ENCODE peak calls at places on chromosomes 16 and 17, in five cellular contexts. C, S, Y, T and E are unnamed samples.

GRCh38 chr17:10156579-10157488 is 41.6 kb downstream of the GAS7 start:
- DNase-seq in C (no peak), S (no peak), Y (no peak), T (peak), E (peak)

GRCh38 chr17:64679710-64680216 is 17.7 kb upstream of the SMURF2 start:
- DNase-seq in C (no peak), S (no peak), Y (peak), T (no peak), E (peak)

GRCh38 chr16:86529160-86529559 is 18.8 kb downstream of the FOXF1 start:
- DNase-seq in C (no peak), S (no peak), Y (no peak), T (no peak), E (no peak)

GRCh38 chr17:64309021-64309420 is 46.0 kb upstream of the TEX2 start:
- DNase-seq in C (no peak), S (no peak), Y (no peak), T (no peak), E (no peak)

GRCh38 chr17:63270610-63271009 is 175.5 kb downstream of the CYB561 start:
- DNase-seq in C (no peak), S (no peak), Y (no peak), T (no peak), E (no peak)

GRCh38 chr16:51710186-51710585 is 559.1 kb upstream of the SALL1 start:
- DNase-seq in C (no peak), S (no peak), Y (no peak), T (no peak), E (no peak)

GRCh38 chr16:20675488-20676267 is 21.8 kb downstream of the ACSM1 start:
- DNase-seq in C (no peak), S (no peak), Y (peak), T (peak), E (no peak)

GRCh38 chr16:78277374-78277773 is 177.9 kb downstream of the WWOX start:
- DNase-seq in C (no peak), S (no peak), Y (no peak), T (no peak), E (no peak)

GRCh38 chr17:69406906-69407305 is 7.6 kb upstream of the MAP2K6 start:
- DNase-seq in C (no peak), S (no peak), Y (peak), T (no peak), E (no peak)

GRCh38 chr17:29114141-29114540 is 66.1 kb downstream of the MYO18A start:
- DNase-seq in C (no peak), S (no peak), Y (no peak), T (no peak), E (no peak)

GRCh38 chr16:2257726-2258125 is 6.3 kb upstream of the ECI1 start:
- DNase-seq in C (no peak), S (no peak), Y (no peak), T (no peak), E (no peak)

GRCh38 chr17:42855048-42855596 is 4.1 kb downstream of the AOC3 start:
- DNase-seq in C (no peak), S (no peak), Y (no peak), T (no peak), E (no peak)

GRCh38 chr17:29590261-29590978 is 972 bp upstream of the GIT1 start:
- DNase-seq in C (no peak), S (peak), Y (peak), T (peak), E (no peak)

GRCh38 chr17:19800571-19800970 is 52.5 kb upstream of the ALDH3A1 start:
- DNase-seq in C (no peak), S (peak), Y (no peak), T (no peak), E (no peak)

GRCh38 chr17:6531575-6531974 is 24.8 kb downstream of the PITPNM3 start:
- DNase-seq in C (no peak), S (no peak), Y (no peak), T (no peak), E (no peak)

GRCh38 chr17:74432484-74433391 is 850 bp downstream of the GPRC5C start:
- DNase-seq in C (no peak), S (no peak), Y (no peak), T (no peak), E (no peak)

GRCh38 chr16:6576646-6577045 is 756.0 kb upstream of the RBFOX1 start:
- DNase-seq in C (no peak), S (no peak), Y (no peak), T (no peak), E (no peak)

GRCh38 chr17:80279895-80280294 is 19.2 kb downstream of the RNF213 start:
- DNase-seq in C (no peak), S (no peak), Y (peak), T (peak), E (peak)

GRCh38 chr16:79895917-79896203 is 295.3 kb upstream of the MAF start:
- DNase-seq in C (no peak), S (no peak), Y (no peak), T (no peak), E (no peak)

GRCh38 chr17:601462-602303 is 113.0 kb downstream of the VPS53 start:
- DNase-seq in C (no peak), S (no peak), Y (peak), T (no peak), E (no peak)

GRCh38 chr16:10876799-10877341 is at the start of gene CIITA:
- DNase-seq in C (peak), S (peak), Y (peak), T (peak), E (peak)

GRCh38 chr16:55323637-55324490 is at the start of gene IRX6:
- DNase-seq in C (no peak), S (no peak), Y (no peak), T (peak), E (peak)

GRCh38 chr16:51876934-51877333 is 670.0 kb downstream of the TOX3 start:
- DNase-seq in C (no peak), S (no peak), Y (no peak), T (no peak), E (no peak)

GRCh38 chr17:7748098-7748775 is 30.7 kb downstream of the DNAH2 start:
- DNase-seq in C (no peak), S (no peak), Y (peak), T (no peak), E (no peak)

GRCh38 chr17:53627511-53627910 is 195.2 kb upstream of the KIF2B start:
- DNase-seq in C (no peak), S (no peak), Y (peak), T (no peak), E (no peak)

GRCh38 chr17:40500190-40500589 is 1.2 kb downstream of the TNS4 start:
- DNase-seq in C (no peak), S (no peak), Y (no peak), T (no peak), E (no peak)

GRCh38 chr16:85778873-85779272 is 20.5 kb downstream of the EMC8 start:
- DNase-seq in C (no peak), S (no peak), Y (no peak), T (no peak), E (no peak)

GRCh38 chr17:13736915-13737314 is 135.2 kb upstream of the HS3ST3A1 start:
- DNase-seq in C (no peak), S (no peak), Y (peak), T (no peak), E (no peak)

GRCh38 chr17:68909066-68909465 is 46.1 kb downstream of the ABCA8 start:
- DNase-seq in C (no peak), S (peak), Y (peak), T (no peak), E (no peak)

GRCh38 chr17:74358696-74359095 is 3.0 kb downstream of the BTBD17 start:
- DNase-seq in C (no peak), S (no peak), Y (no peak), T (no peak), E (no peak)

GRCh38 chr17:74383140-74383539 is 15.8 kb downstream of the GPR142 start:
- DNase-seq in C (no peak), S (no peak), Y (no peak), T (no peak), E (no peak)

GRCh38 chr16:2842340-2843000 is 12.4 kb downstream of the ZG16B start:
- DNase-seq in C (peak), S (peak), Y (peak), T (peak), E (peak)

GRCh38 chr16:15517743-15518142 is 83.4 kb downstream of the BMERB1 start:
- DNase-seq in C (no peak), S (no peak), Y (no peak), T (no peak), E (no peak)

GRCh38 chr17:49342575-49342936 is 19.5 kb downstream of the ZNF652 start:
- DNase-seq in C (no peak), S (no peak), Y (no peak), T (no peak), E (no peak)

GRCh38 chr17:1147664-1148063 is 32.1 kb downstream of the ABR start:
- DNase-seq in C (no peak), S (no peak), Y (peak), T (no peak), E (no peak)

GRCh38 chr16:67164599-67165061 is at the start of gene HSF4:
- DNase-seq in C (no peak), S (no peak), Y (no peak), T (peak), E (peak)

GRCh38 chr17:50539762-50540440 is 7.1 kb upstream of the SPATA20 start:
- DNase-seq in C (no peak), S (no peak), Y (no peak), T (no peak), E (no peak)

GRCh38 chr17:21463204-21463661 is 87.1 kb downstream of the KCNJ12 start:
- DNase-seq in C (no peak), S (no peak), Y (no peak), T (no peak), E (no peak)

GRCh38 chr16:66135376-66135775 is 231.1 kb upstream of the CDH5 start:
- DNase-seq in C (no peak), S (no peak), Y (no peak), T (no peak), E (peak)

GRCh38 chr16:31202402-31203385 is at the start of gene PYCARD:
- DNase-seq in C (peak), S (peak), Y (peak), T (peak), E (peak)

GRCh38 chr17:77769215-77769614 is 189.3 kb upstream of the TNRC6C start:
- DNase-seq in C (no peak), S (no peak), Y (no peak), T (peak), E (no peak)

GRCh38 chr17:77767148-77767547 is 191.4 kb upstream of the TNRC6C start:
- DNase-seq in C (no peak), S (no peak), Y (no peak), T (no peak), E (no peak)

GRCh38 chr17:77768475-77768874 is 190.0 kb upstream of the TNRC6C start:
- DNase-seq in C (no peak), S (no peak), Y (no peak), T (no peak), E (no peak)

GRCh38 chr17:77765292-77765691 is 193.2 kb upstream of the TNRC6C start:
- DNase-seq in C (no peak), S (no peak), Y (no peak), T (no peak), E (no peak)

GRCh38 chr17:77763575-77763974 is 194.9 kb upstream of the TNRC6C start:
- DNase-seq in C (no peak), S (no peak), Y (no peak), T (no peak), E (no peak)
- H3K4me3 ChIP-seq in C (no peak), S (no peak), Y (no peak), T (no peak), E (no peak)

GRCh38 chr17:76138896-76139248 is 2.2 kb downstream of the FOXJ1 start:
- DNase-seq in C (no peak), S (no peak), Y (no peak), T (no peak), E (no peak)
- H3K4me3 ChIP-seq in C (no peak), S (no peak), Y (no peak), T (peak), E (no peak)

GRCh38 chr17:58358408-58359172 is 6.6 kb upstream of the SUPT4H1 start:
- DNase-seq in C (no peak), S (no peak), Y (no peak), T (no peak), E (no peak)
- H3K4me3 ChIP-seq in C (no peak), S (no peak), Y (no peak), T (no peak), E (no peak)

GRCh38 chr17:4986403-4986802 is 1.1 kb downstream of the CAMTA2 start:
- DNase-seq in C (no peak), S (no peak), Y (no peak), T (no peak), E (no peak)
- H3K4me3 ChIP-seq in C (peak), S (peak), Y (peak), T (peak), E (peak)

GRCh38 chr17:27546624-27547300 is 84.2 kb upstream of the LGALS9 start:
- DNase-seq in C (no peak), S (no peak), Y (no peak), T (no peak), E (no peak)
- H3K4me3 ChIP-seq in C (no peak), S (no peak), Y (no peak), T (no peak), E (no peak)

GRCh38 chr17:16286009-16286946 is 67.0 kb downstream of the CENPV start:
- DNase-seq in C (peak), S (peak), Y (peak), T (peak), E (peak)

GRCh38 chr17:16286947-16287562 is 66.2 kb downstream of the CENPV start:
- DNase-seq in C (no peak), S (peak), Y (peak), T (no peak), E (no peak)

GRCh38 chr17:16283705-16284104 is 66.7 kb downstream of the PIGL start:
- DNase-seq in C (no peak), S (no peak), Y (peak), T (no peak), E (no peak)

GRCh38 chr17:16287563-16288027 is 65.7 kb downstream of the CENPV start:
- DNase-seq in C (no peak), S (peak), Y (peak), T (no peak), E (no peak)

GRCh38 chr17:16285646-16286008 is 67.6 kb downstream of the CENPV start:
- DNase-seq in C (no peak), S (no peak), Y (no peak), T (no peak), E (no peak)
- H3K4me3 ChIP-seq in C (peak), S (no peak), Y (peak), T (peak), E (no peak)

GRCh38 chr16:3938471-3938842 is 57.9 kb upstream of the CREBBP start:
- DNase-seq in C (no peak), S (no peak), Y (no peak), T (no peak), E (peak)
- H3K4me3 ChIP-seq in C (no peak), S (no peak), Y (peak), T (peak), E (peak)

GRCh38 chr16:57629516-57630401 is 1.3 kb downstream of the ADGRG1 start:
- DNase-seq in C (no peak), S (no peak), Y (no peak), T (no peak), E (no peak)

GRCh38 chr16:57630402-57630787 is 2.0 kb downstream of the ADGRG1 start:
- DNase-seq in C (no peak), S (no peak), Y (no peak), T (no peak), E (no peak)

GRCh38 chr16:57627184-57627871 is 1.1 kb upstream of the ADGRG1 start:
- DNase-seq in C (no peak), S (no peak), Y (peak), T (no peak), E (no peak)

GRCh38 chr16:57628008-57628781 is at the start of gene ADGRG1:
- DNase-seq in C (no peak), S (no peak), Y (peak), T (peak), E (peak)

GRCh38 chr16:57628782-57629181 is 352 bp downstream of the ADGRG1 start:
- DNase-seq in C (no peak), S (no peak), Y (no peak), T (no peak), E (no peak)
- H3K4me3 ChIP-seq in C (no peak), S (no peak), Y (peak), T (peak), E (no peak)

GRCh38 chr17:78883533-78884131 is 19.4 kb downstream of the CEP295NL start:
- DNase-seq in C (no peak), S (no peak), Y (peak), T (no peak), E (peak)
- H3K4me3 ChIP-seq in C (no peak), S (no peak), Y (peak), T (peak), E (no peak)

GRCh38 chr16:56617212-56618085 is 8.1 kb upstream of the MT1E start:
- DNase-seq in C (peak), S (no peak), Y (peak), T (peak), E (peak)

GRCh38 chr16:56615353-56615752 is 7.0 kb downstream of the MT2A start:
- DNase-seq in C (no peak), S (no peak), Y (peak), T (no peak), E (no peak)

GRCh38 chr16:56614549-56614991 is 6.2 kb downstream of the MT2A start:
- DNase-seq in C (no peak), S (no peak), Y (peak), T (no peak), E (no peak)

GRCh38 chr16:56618138-56618537 is 7.4 kb upstream of the MT1E start:
- DNase-seq in C (no peak), S (no peak), Y (no peak), T (no peak), E (no peak)

DNA sequence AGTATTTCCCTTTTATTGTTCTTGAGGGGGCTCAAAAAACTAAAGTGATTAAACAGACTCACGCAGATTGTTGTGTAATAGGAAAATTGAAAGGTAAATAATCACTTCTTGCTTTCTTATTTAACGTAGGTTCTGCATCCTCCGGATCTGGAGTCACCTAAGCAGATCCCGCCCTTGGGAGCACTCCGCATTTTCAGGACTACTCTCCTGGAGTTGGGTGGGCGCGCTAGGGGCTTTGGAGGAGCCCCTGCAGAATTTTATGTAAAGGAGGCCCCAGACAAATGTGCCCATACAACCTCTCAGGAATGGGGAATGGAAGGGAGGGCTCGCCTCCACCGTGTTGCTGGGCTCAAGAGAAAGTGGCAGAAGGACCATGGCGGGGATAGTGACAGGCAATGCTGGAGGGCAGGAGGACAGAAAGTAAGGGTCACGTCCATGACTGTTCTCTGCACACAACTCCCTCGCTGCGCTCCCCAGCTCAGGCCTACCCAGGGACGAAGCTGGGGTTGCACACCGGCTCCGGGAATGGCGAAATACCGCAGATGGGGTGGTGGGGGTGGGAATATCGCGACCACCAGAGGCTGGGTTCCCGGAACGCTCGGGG is 8.3 kb downstream of the MT2A start:
- DNase-seq in C (no peak), S (no peak), Y (no peak), T (no peak), E (no peak)
- H3K4me3 ChIP-seq in C (no peak), S (no peak), Y (peak), T (peak), E (no peak)